ENCODE peak calls at places on chromosomes 13 and 19, in seven cellular contexts. One of them, this sample, is unnamed.
A peak's percentile ranks its signal among the peaks of the same experiment; 100 is the strongest.

GRCh38 chr13:73215807-73216206 is 157.0 kb downstream of the KLF5 start:
- DNase-seq in GM04504: peak; percentile 58
- DNase-seq in epithelial cell of esophagus: no peak
- DNase-seq in H54: no peak
- DNase-seq in dorsolateral prefrontal cortex: no peak
- DNase-seq in hippocampal formation: no peak
- DNase-seq in ELF-1: no peak
- DNase-seq in this sample: no peak

GRCh38 chr19:2952953-2953481 is 8.2 kb upstream of the ZNF77 start:
- DNase-seq in ELF-1: peak; percentile 60
- DNase-seq in dorsolateral prefrontal cortex: no peak
- DNase-seq in GM04504: no peak
- DNase-seq in epithelial cell of esophagus: peak; percentile 98
- DNase-seq in hippocampal formation: no peak
- DNase-seq in H54: no peak
- DNase-seq in this sample: no peak

GRCh38 chr19:2503521-2504109 is 27.7 kb downstream of the GADD45B start:
- DNase-seq in GM04504: peak; percentile 70
- DNase-seq in H54: peak; percentile 95
- DNase-seq in epithelial cell of esophagus: peak; percentile 74
- DNase-seq in dorsolateral prefrontal cortex: no peak
- DNase-seq in ELF-1: no peak
- DNase-seq in hippocampal formation: no peak
- DNase-seq in this sample: no peak

GRCh38 chr13:102870677-102871415 is 25.0 kb downstream of the ERCC5 start:
- DNase-seq in ELF-1: peak; percentile 68
- DNase-seq in epithelial cell of esophagus: peak; percentile 63
- DNase-seq in dorsolateral prefrontal cortex: peak; percentile 79
- DNase-seq in hippocampal formation: peak; percentile 80
- DNase-seq in H54: peak; percentile 38
- DNase-seq in GM04504: peak; percentile 9
- DNase-seq in this sample: peak; percentile 33

GRCh38 chr19:35112995-35113693 is 2.5 kb upstream of the FXYD3 start:
- DNase-seq in epithelial cell of esophagus: no peak
- DNase-seq in dorsolateral prefrontal cortex: no peak
- DNase-seq in hippocampal formation: no peak
- DNase-seq in H54: no peak
- DNase-seq in ELF-1: no peak
- DNase-seq in GM04504: no peak
- DNase-seq in this sample: no peak

GRCh38 chr19:1279782-1280341 is 4.5 kb downstream of the FAM174C start:
- DNase-seq in epithelial cell of esophagus: peak; percentile 82
- DNase-seq in H54: peak; percentile 91
- DNase-seq in ELF-1: peak; percentile 93
- DNase-seq in hippocampal formation: peak; percentile 82
- DNase-seq in GM04504: peak; percentile 62
- DNase-seq in dorsolateral prefrontal cortex: peak; percentile 90
- DNase-seq in this sample: peak; percentile 81

GRCh38 chr13:27536361-27537101 is 83.8 kb downstream of the LNX2 start:
- DNase-seq in GM04504: no peak
- DNase-seq in ELF-1: no peak
- DNase-seq in H54: no peak
- DNase-seq in epithelial cell of esophagus: peak; percentile 77
- DNase-seq in hippocampal formation: no peak
- DNase-seq in dorsolateral prefrontal cortex: no peak
- DNase-seq in this sample: no peak

GRCh38 chr13:43232866-43233265 is 209.5 kb downstream of the DNAJC15 start:
- DNase-seq in H54: no peak
- DNase-seq in ELF-1: no peak
- DNase-seq in hippocampal formation: no peak
- DNase-seq in GM04504: peak; percentile 70
- DNase-seq in epithelial cell of esophagus: peak; percentile 60
- DNase-seq in dorsolateral prefrontal cortex: no peak
- DNase-seq in this sample: no peak

GRCh38 chr19:3544742-3545668 is 6.0 kb downstream of the TEKTIP1 start:
- DNase-seq in dorsolateral prefrontal cortex: peak; percentile 86
- DNase-seq in H54: peak; percentile 83
- DNase-seq in hippocampal formation: peak; percentile 70
- DNase-seq in ELF-1: peak; percentile 89
- DNase-seq in epithelial cell of esophagus: peak; percentile 79
- DNase-seq in GM04504: peak; percentile 17
- DNase-seq in this sample: no peak

GRCh38 chr19:32022044-32022945 is 323.1 kb upstream of the ZNF507 start:
- DNase-seq in GM04504: no peak
- DNase-seq in dorsolateral prefrontal cortex: no peak
- DNase-seq in hippocampal formation: no peak
- DNase-seq in epithelial cell of esophagus: no peak
- DNase-seq in H54: no peak
- DNase-seq in ELF-1: no peak
- DNase-seq in this sample: no peak

GRCh38 chr19:15866646-15867045 is 31.2 kb downstream of the CYP4F2 start:
- DNase-seq in GM04504: no peak
- DNase-seq in ELF-1: no peak
- DNase-seq in hippocampal formation: no peak
- DNase-seq in epithelial cell of esophagus: no peak
- DNase-seq in H54: no peak
- DNase-seq in dorsolateral prefrontal cortex: no peak
- DNase-seq in this sample: no peak

GRCh38 chr19:43462383-43462782 is 3.0 kb downstream of the LYPD3 start:
- DNase-seq in ELF-1: no peak
- DNase-seq in dorsolateral prefrontal cortex: no peak
- DNase-seq in GM04504: no peak
- DNase-seq in epithelial cell of esophagus: no peak
- DNase-seq in hippocampal formation: no peak
- DNase-seq in H54: no peak
- DNase-seq in this sample: no peak

This sample was measured in C1 segment of cervical spinal cord.